ENCODE peak calls at places on chromosomes 5 and 9, in five cellular contexts. M is DMS79 treated with DMSO at 0.1 percent for 48 hours, W is EL, A is HFFc6, C is Caki2. P is an unnamed sample.

GRCh38 chr9:107243757-107244156 is 39.3 kb upstream of the RAD23B start:
- DNase-seq in W (peak), A (peak), C (peak), M (peak), P (no peak)

GRCh38 chr5:1800470-1801060 is 642 bp upstream of the NDUFS6 start:
- DNase-seq in C (peak), M (peak), W (peak), A (no peak), P (no peak)

GRCh38 chr5:61020415-61020814 is 75.4 kb downstream of the NDUFAF2 start:
- DNase-seq in C (no peak), W (no peak), M (no peak), A (no peak), P (no peak)

GRCh38 chr5:174816858-174817257 is 92.5 kb downstream of the MSX2 start:
- DNase-seq in C (no peak), W (peak), A (no peak), M (no peak), P (no peak)

GRCh38 chr9:87324613-87325194 is 173.0 kb upstream of the DAPK1 start:
- DNase-seq in W (peak), C (peak), M (peak), A (peak), P (peak)

GRCh38 chr5:80070338-80071056 is 35.3 kb downstream of the THBS4 start:
- DNase-seq in C (no peak), W (peak), M (no peak), A (no peak), P (no peak)

GRCh38 chr9:82781965-82782392 is 281.0 kb downstream of the RASEF start:
- DNase-seq in A (no peak), C (no peak), M (no peak), W (no peak), P (peak)

GRCh38 chr5:136020383-136021015 is 8.3 kb upstream of the TGFBI start:
- DNase-seq in M (no peak), A (peak), C (peak), W (peak), P (no peak)

GRCh38 chr5:132821791-132822190 is 8.7 kb downstream of the SHROOM1 start:
- DNase-seq in W (no peak), M (peak), C (no peak), A (peak), P (no peak)

GRCh38 chr5:89117131-89117644 is 234.2 kb upstream of the MEF2C start:
- DNase-seq in A (no peak), C (peak), W (no peak), M (no peak), P (no peak)

GRCh38 chr9:126641118-126641851 is 27.6 kb downstream of the LMX1B start:
- DNase-seq in W (no peak), M (no peak), C (no peak), A (no peak), P (no peak)

GRCh38 chr5:179411161-179411841 is 66.0 kb upstream of the ADAMTS2 start:
- DNase-seq in C (no peak), A (no peak), M (no peak), W (no peak), P (no peak)

GRCh38 chr5:166370928-166371690 is 1920.3 kb upstream of the WWC1 start:
- DNase-seq in A (no peak), W (no peak), C (peak), M (no peak), P (no peak)

GRCh38 chr9:91162784-91163440 is 198.8 kb downstream of the AUH start:
- DNase-seq in C (no peak), W (peak), A (peak), M (no peak), P (no peak)

GRCh38 chr9:69307446-69308216 is 17.4 kb upstream of the ENTREP1 start:
- DNase-seq in W (peak), M (peak), C (no peak), A (peak), P (no peak)

GRCh38 chr5:37839441-37840035 is 303 bp downstream of the GDNF start:
- DNase-seq in M (peak), A (peak), W (peak), C (no peak), P (peak)

GRCh38 chr5:164998142-164998541 is 1492.7 kb downstream of the MAT2B start:
- DNase-seq in W (no peak), C (no peak), A (no peak), M (no peak), P (no peak)

GRCh38 chr9:130018260-130018659 is 24.7 kb downstream of the FNBP1 start:
- DNase-seq in C (peak), W (no peak), M (no peak), A (no peak), P (no peak)

GRCh38 chr5:136043968-136044610 is 15.3 kb downstream of the TGFBI start:
- DNase-seq in C (no peak), M (no peak), W (no peak), A (no peak), P (no peak)

GRCh38 chr5:123512631-123513461 is 869 bp downstream of the CSNK1G3 start:
- DNase-seq in A (no peak), W (peak), C (peak), M (peak), P (peak)

GRCh38 chr9:71368157-71368556 is 246.7 kb upstream of the TRPM3 start:
- DNase-seq in M (no peak), A (no peak), W (no peak), C (no peak), P (no peak)

GRCh38 chr5:180533845-180534244 is 39.7 kb downstream of the CNOT6 start:
- DNase-seq in A (no peak), M (no peak), C (no peak), W (no peak), P (no peak)

GRCh38 chr5:154364845-154365244 is 81.0 kb upstream of the SAP30L start:
- DNase-seq in C (peak), M (no peak), A (no peak), W (no peak), P (peak)

GRCh38 chr9:90645721-90646120 is 3.1 kb upstream of the DIRAS2 start:
- DNase-seq in W (no peak), M (no peak), A (no peak), C (no peak), P (no peak)

GRCh38 chr9:117034862-117035261 is 347.8 kb downstream of the TRIM32 start:
- DNase-seq in C (peak), M (no peak), A (no peak), W (peak), P (no peak)

GRCh38 chr5:116411101-116411571 is 163.5 kb downstream of the SEMA6A start:
- DNase-seq in C (no peak), A (no peak), W (no peak), M (no peak), P (no peak)

GRCh38 chr9:121714873-121715272 is 63.4 kb downstream of the DAB2IP start:
- DNase-seq in M (no peak), C (no peak), A (no peak), W (no peak), P (no peak)

GRCh38 chr9:107251756-107252322 is 31.2 kb upstream of the RAD23B start:
- DNase-seq in C (no peak), A (peak), M (no peak), W (peak), P (no peak)

GRCh38 chr9:126348911-126349550 is 22.4 kb downstream of the MVB12B start:
- DNase-seq in A (no peak), M (no peak), W (no peak), C (no peak), P (no peak)

GRCh38 chr9:105697871-105698270 is 3.5 kb downstream of the TMEM38B start:
- DNase-seq in M (no peak), A (no peak), W (peak), C (peak), P (no peak)

GRCh38 chr5:102713278-102713677 is 41.8 kb upstream of the PAM start:
- DNase-seq in M (no peak), A (no peak), C (no peak), W (no peak), P (no peak)